ENCODE peak calls at places on chromosomes 11 and 22, in five cellular contexts. S is neural crest cell; X is epithelial cell of esophagus; G is CD8-positive, alpha-beta T cell; W is endothelial cell. P is an unnamed sample.

GRCh38 chr22:38347944-38348750 is 30.9 kb upstream of the CSNK1E start:
- DNase-seq in S (no peak), X (peak; percentile 99), G (no peak), W (no peak), P (no peak)

GRCh38 chr22:24066260-24066659 is 55.2 kb downstream of the CABIN1 start:
- DNase-seq in S (no peak), X (peak; percentile 60), G (no peak), W (no peak), P (no peak)

GRCh38 chr22:42436402-42436801 is 4.2 kb upstream of the NFAM1 start:
- DNase-seq in S (no peak), X (no peak), G (no peak), W (no peak), P (no peak)

GRCh38 chr11:111472228-111472627 is 40.0 kb downstream of the BTG4 start:
- DNase-seq in S (no peak), X (peak; percentile 41), G (no peak), W (no peak), P (no peak)

GRCh38 chr11:112724194-112724790 is 236.9 kb upstream of the NCAM1 start:
- DNase-seq in S (no peak), X (no peak), G (no peak), W (no peak), P (no peak)

GRCh38 chr22:17243524-17243923 is 24.3 kb upstream of the ADA2 start:
- DNase-seq in S (no peak), X (peak; percentile 33), G (no peak), W (no peak), P (no peak)

GRCh38 chr11:66264893-66265292 is 3.5 kb upstream of the RAB1B start:
- DNase-seq in S (no peak), X (peak; percentile 51), G (no peak), W (no peak), P (peak; percentile 54)

GRCh38 chr11:122803716-122804115 is 34.6 kb upstream of the CRTAM start:
- DNase-seq in S (no peak), X (peak; percentile 90), G (no peak), W (no peak), P (no peak)

GRCh38 chr11:34616830-34617504 is 3.9 kb upstream of the EHF start:
- DNase-seq in S (no peak), X (no peak), G (no peak), W (no peak), P (no peak)

GRCh38 chr11:125287467-125288232 is 123.1 kb downstream of the PKNOX2 start:
- DNase-seq in S (no peak), X (no peak), G (no peak), W (peak; percentile 44), P (no peak)

GRCh38 chr11:113664069-113664980 is 41.8 kb downstream of the TMPRSS5 start:
- DNase-seq in S (no peak), X (peak; percentile 82), G (no peak), W (no peak), P (no peak)

GRCh38 chr11:15451713-15452112 is 337.0 kb downstream of the INSC start:
- DNase-seq in S (no peak), X (no peak), G (no peak), W (no peak), P (no peak)

GRCh38 chr11:119671561-119672015 is 57.4 kb downstream of the NECTIN1 start:
- DNase-seq in S (no peak), X (peak; percentile 56), G (no peak), W (no peak), P (peak; percentile 67)

GRCh38 chr11:116641561-116642045 is 131.2 kb downstream of the BUD13 start:
- DNase-seq in S (peak; percentile 41), X (peak; percentile 37), G (no peak), W (peak; percentile 73), P (peak; percentile 74)

GRCh38 chr22:30406400-30406799 is 9.6 kb downstream of the SEC14L2 start:
- DNase-seq in S (no peak), X (no peak), G (no peak), W (no peak), P (no peak)

GRCh38 chr11:62033191-62034044 is 66.0 kb upstream of the FTH1 start:
- DNase-seq in S (no peak), X (peak; percentile 35), G (no peak), W (no peak), P (no peak)

GRCh38 chr11:132020001-132020400 is 649.6 kb downstream of the NTM start:
- DNase-seq in S (no peak), X (no peak), G (no peak), W (no peak), P (no peak)

GRCh38 chr22:23249506-23250423 is 69.5 kb downstream of the BCR start:
- DNase-seq in S (no peak), X (no peak), G (no peak), W (no peak), P (no peak)

GRCh38 chr11:112513936-112514716 is 253.5 kb upstream of the PLET1 start:
- DNase-seq in S (peak; percentile 22), X (no peak), G (no peak), W (no peak), P (peak; percentile 45)

GRCh38 chr11:18171377-18172000 is 1.1 kb upstream of the MRGPRX4 start:
- DNase-seq in S (peak; percentile 14), X (peak; percentile 35), G (no peak), W (peak; percentile 33), P (peak; percentile 36)

GRCh38 chr22:48633996-48634836 is 1193.5 kb downstream of the BRD1 start:
- DNase-seq in S (no peak), X (no peak), G (no peak), W (no peak), P (no peak)

GRCh38 chr11:15748673-15749190 is 607.6 kb downstream of the SOX6 start:
- DNase-seq in S (no peak), X (no peak), G (no peak), W (no peak), P (no peak)

GRCh38 chr11:34261820-34262219 is 96.0 kb downstream of the ABTB2 start:
- DNase-seq in S (no peak), X (no peak), G (no peak), W (no peak), P (no peak)

GRCh38 chr11:101686514-101686913 is 102.7 kb upstream of the TRPC6 start:
- DNase-seq in S (no peak), X (peak; percentile 95), G (no peak), W (no peak), P (no peak)

GRCh38 chr22:20741634-20742581 is 32.0 kb upstream of the SERPIND1 start:
- DNase-seq in S (no peak), X (peak; percentile 56), G (peak; percentile 15), W (peak; percentile 53), P (peak; percentile 46)

GRCh38 chr22:27984723-27985122 is 65.7 kb upstream of the PITPNB start:
- DNase-seq in S (no peak), X (no peak), G (no peak), W (no peak), P (no peak)

GRCh38 chr11:1732421-1733008 is 17.9 kb downstream of the IFITM10 start:
- DNase-seq in S (no peak), X (no peak), G (no peak), W (no peak), P (no peak)

GRCh38 chr22:38738475-38739070 is 17.2 kb downstream of the SUN2 start:
- DNase-seq in S (no peak), X (no peak), G (no peak), W (no peak), P (no peak)

GRCh38 chr11:8501838-8502237 is 92.2 kb downstream of the STK33 start:
- DNase-seq in S (no peak), X (peak; percentile 24), G (no peak), W (no peak), P (no peak)

GRCh38 chr11:118139578-118139977 is 13.0 kb downstream of the SCN4B start:
- DNase-seq in S (no peak), X (no peak), G (no peak), W (no peak), P (no peak)

GRCh38 chr11:56714206-56714605 is 15.3 kb downstream of the OR9G1 start:
- DNase-seq in S (no peak), X (peak; percentile 26), G (no peak), W (no peak), P (no peak)

GRCh38 chr11:56716379-56716854 is 17.5 kb downstream of the OR9G1 start:
- DNase-seq in S (no peak), X (peak; percentile 75), G (no peak), W (no peak), P (no peak)
- TF ChIP-seq CTCF in S (no peak), X (no peak), G (no peak), W (no peak), P (no peak)

GRCh38 chr11:4202749-4203148 is 108.2 kb downstream of the RRM1 start:
- DNase-seq in S (no peak), X (no peak), G (no peak), W (no peak), P (no peak)

DNA sequence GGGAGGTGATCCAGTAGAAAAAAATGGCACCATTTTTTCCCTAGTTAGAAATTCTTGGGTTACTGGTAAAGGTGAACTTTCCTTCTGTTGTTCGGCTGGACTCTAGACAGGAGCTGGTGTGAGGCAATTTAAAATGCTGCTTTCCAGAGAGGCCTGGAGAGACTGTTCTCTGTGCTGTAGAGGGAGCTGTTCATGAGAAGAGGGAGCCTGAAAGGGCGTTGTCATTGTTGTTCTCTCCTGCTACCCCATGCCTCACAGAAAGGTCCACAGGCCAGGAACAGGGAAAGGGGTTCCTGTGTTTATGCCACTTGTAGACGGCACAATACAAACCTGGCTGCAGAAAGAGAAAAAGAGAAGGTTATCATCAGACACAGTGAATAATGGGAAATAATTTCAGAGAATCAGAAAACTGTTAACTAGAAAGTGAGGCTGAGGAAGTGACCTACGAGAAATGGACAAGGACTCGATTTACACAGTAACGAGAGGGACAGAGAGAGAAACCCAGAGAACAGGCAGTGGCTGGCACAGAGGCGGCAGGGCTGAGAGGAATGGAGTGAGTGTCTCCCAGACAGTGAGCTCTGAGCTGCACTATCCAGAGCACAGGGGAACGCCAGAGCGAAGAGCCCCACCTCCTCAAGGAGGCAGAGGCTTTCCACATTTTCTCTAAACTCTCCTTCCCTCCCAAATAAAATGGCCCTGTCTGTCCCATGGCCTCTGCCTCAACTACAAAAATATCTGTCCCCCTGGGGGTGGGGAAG is 109.2 kb downstream of the RRM1 start:
- DNase-seq in S (no peak), X (no peak), G (no peak), W (no peak), P (no peak)
- TF ChIP-seq CTCF in S (no peak), X (peak; percentile 21), G (no peak), W (no peak), P (no peak)

DNA sequence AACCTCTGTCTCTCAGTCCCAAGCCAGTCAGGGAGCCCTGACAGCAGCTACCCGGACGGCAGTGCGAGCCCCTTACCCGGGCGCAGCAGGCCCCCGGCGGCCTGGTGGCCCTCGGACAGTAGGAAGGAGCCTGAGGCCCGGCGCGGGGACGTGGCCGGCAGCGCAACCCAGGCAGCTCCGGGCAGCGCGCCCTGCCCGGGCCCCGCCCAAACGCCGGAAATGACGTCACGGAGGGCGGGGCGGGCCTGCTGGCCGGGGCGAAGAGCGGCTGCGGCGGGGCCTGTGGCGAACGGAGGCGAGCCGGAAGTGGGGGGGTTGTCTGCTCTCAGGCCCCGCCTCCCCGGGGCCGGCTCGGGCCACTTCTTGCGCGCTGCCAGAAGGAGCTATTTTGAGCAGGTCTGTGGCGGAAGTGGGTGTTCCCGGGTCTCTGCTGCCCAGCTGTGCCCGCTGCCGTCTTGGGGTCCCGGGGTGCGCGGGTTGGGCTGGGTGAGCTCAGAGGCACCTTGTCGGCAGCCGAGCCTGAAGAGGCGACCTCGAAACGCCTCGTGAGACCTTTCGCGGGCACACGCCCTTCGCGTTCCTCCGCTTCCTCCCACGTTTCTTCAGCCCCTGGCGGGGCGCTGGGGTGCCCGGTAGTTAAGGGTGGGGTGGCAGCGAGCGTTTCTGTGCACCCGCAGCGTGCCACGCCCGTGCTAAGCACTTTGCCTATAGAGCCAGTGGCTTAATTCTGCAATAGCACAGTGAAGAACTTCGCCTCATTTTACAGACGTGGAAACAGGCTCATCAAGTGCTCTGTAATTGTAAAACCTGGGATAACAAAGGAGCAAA is at the start of gene C11orf24:
- DNase-seq in S (peak; percentile 89), X (peak; percentile 97), G (peak; percentile 92), W (peak; percentile 95), P (peak; percentile 96)
- TF ChIP-seq CTCF in S (peak; percentile 11), X (no peak), G (no peak), W (no peak), P (no peak)

GRCh38 chr11:75667268-75667830 is 1.5 kb downstream of the MAP6 start:
- DNase-seq in S (peak; percentile 30), X (peak; percentile 10), G (no peak), W (peak; percentile 34), P (peak; percentile 80)
- TF ChIP-seq CTCF in S (no peak), X (no peak), G (no peak), W (no peak), P (no peak)